ENCODE peak calls at places on chromosomes 1 and 21, in five cellular contexts. Y is HCT116, G is upper lobe of left lung, L is K562, B is Panc1. V is an unnamed sample. For H3K9me3, the result is how much of the 10 kb centered on the place peaks cover.

GRCh38 chr1:10347109-10347508 is 51.8 kb upstream of the PGD start:
- ATAC-seq in Y (no peak), G (no peak), L (no peak), B (no peak), V (no peak)

GRCh38 chr1:76291186-76291585 is 216.6 kb downstream of the ST6GALNAC3 start:
- ATAC-seq in Y (no peak), G (no peak), L (no peak), B (no peak), V (no peak)

GRCh38 chr1:237115035-237115434 is 73.1 kb downstream of the RYR2 start:
- ATAC-seq in Y (no peak), G (no peak), L (peak), B (no peak), V (no peak)

GRCh38 chr1:38997034-38997900 is 6.2 kb downstream of the AKIRIN1 start:
- ATAC-seq in Y (no peak), G (no peak), L (peak), B (no peak), V (no peak)

GRCh38 chr1:8314346-8315280 is 3.3 kb upstream of the SLC45A1 start:
- ATAC-seq in Y (peak), G (peak), L (peak), B (peak), V (peak)

GRCh38 chr1:31760422-31760900 is 3.7 kb downstream of the ADGRB2 start:
- ATAC-seq in Y (no peak), G (no peak), L (no peak), B (peak), V (peak)

GRCh38 chr1:55275151-55275748 is 60.1 kb upstream of the USP24 start:
- ATAC-seq in Y (no peak), G (no peak), L (peak), B (peak), V (no peak)

GRCh38 chr1:113981962-113982931 is 3.0 kb downstream of the OLFML3 start:
- ATAC-seq in Y (no peak), G (peak), L (peak), B (no peak), V (peak)

GRCh38 chr21:35234725-35235124 is 185.6 kb upstream of the RUNX1 start:
- ATAC-seq in Y (no peak), G (no peak), L (no peak), B (no peak), V (no peak)

GRCh38 chr21:35096959-35097358 is 47.9 kb upstream of the RUNX1 start:
- ATAC-seq in Y (no peak), G (no peak), L (no peak), B (no peak), V (no peak)

GRCh38 chr1:89274431-89274857 is 1.8 kb upstream of the GBP5 start:
- ATAC-seq in Y (no peak), G (no peak), L (no peak), B (no peak), V (peak)

GRCh38 chr1:82455342-82455741 is 654.6 kb downstream of the ADGRL2 start:
- ATAC-seq in Y (no peak), G (no peak), L (no peak), B (no peak), V (no peak)

GRCh38 chr1:248702714-248703113 is at the start of gene OR14I1:
- ATAC-seq in Y (no peak), G (no peak), L (no peak), B (no peak), V (no peak)
- H3K9me3 ChIP-seq in Y (under half), G (under half), L (under half), B (under half), V (under half)

GRCh38 chr1:42993631-42994121 is 35.0 kb upstream of the SLC2A1 start:
- ATAC-seq in Y (no peak), G (no peak), L (no peak), B (no peak), V (no peak)
- TF ChIP-seq POLR2AphosphoS5 in Y (no peak), G (no peak), L (no peak), B (no peak), V (no peak)

GRCh38 chr1:234019387-234019786 is 114.9 kb downstream of the SLC35F3 start:
- ATAC-seq in Y (no peak), G (no peak), L (no peak), B (no peak), V (no peak)

GRCh38 chr1:234014208-234014607 is 109.7 kb downstream of the SLC35F3 start:
- ATAC-seq in Y (no peak), G (no peak), L (no peak), B (no peak), V (no peak)

GRCh38 chr1:234022302-234022701 is 117.8 kb downstream of the SLC35F3 start:
- ATAC-seq in Y (no peak), G (no peak), L (no peak), B (no peak), V (no peak)

GRCh38 chr1:234018816-234019215 is 114.3 kb downstream of the SLC35F3 start:
- ATAC-seq in Y (no peak), G (no peak), L (no peak), B (no peak), V (no peak)
- H3K9me3 ChIP-seq in Y (under half), G (under half), L (under half), B (under half), V (under half)

DNA sequence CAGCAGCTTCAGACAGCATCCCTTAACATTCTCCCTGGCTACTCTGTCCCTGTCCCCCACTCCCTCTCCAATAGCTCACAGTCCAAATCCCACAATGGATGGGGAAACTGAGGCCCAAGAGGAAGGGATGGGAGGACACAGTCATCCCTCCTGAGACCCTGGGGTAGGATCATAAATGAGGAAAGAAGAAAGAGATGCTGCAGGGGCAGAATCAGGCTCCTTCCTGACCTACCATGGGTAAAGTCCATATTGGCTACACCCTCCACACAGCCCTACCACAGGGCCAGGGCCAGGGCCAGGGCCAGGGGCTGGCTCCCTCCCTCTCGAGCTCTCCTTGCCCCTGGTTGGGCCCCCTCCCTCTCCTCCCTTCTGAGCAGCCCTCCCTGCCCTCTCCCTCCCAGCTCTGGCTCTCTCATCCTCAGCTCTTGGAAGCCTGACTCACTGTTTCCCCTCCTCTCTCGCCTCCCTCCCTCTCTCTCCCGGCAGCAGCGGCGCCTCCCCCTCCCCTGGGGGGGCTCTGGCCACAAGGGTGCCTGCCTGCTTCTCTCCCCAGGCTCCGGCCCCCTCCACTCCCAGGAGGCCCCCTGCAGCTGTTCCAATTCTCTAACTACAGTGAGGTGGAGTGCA is 4.9 kb downstream of the AHDC1 start:
- ATAC-seq in Y (no peak), G (peak), L (peak), B (no peak), V (peak)
- TF ChIP-seq POLR2AphosphoS5 in Y (no peak), G (peak), L (no peak), B (no peak), V (peak)

V was measured in gastroesophageal sphincter.